ENCODE peak calls at places on chromosomes 3 and 15, in ten cellular contexts. Y is suprapubic skin; F is pancreas; O is RWPE2; B is heart right ventricle; S is lower lobe of right lung; N is A549; T is colonic mucosa; X is H9; Q is CD8-positive, alpha-beta T cell. L is an unnamed sample.
A peak's percentile ranks its signal among the peaks of the same experiment; 100 is the strongest.

GRCh38 chr3:55622733-55623132 is 135.6 kb upstream of the WNT5A start:
- DNase-seq in Y (no peak), F (no peak), O (no peak), B (no peak), S (no peak), N (no peak), T (no peak), X (no peak), Q (no peak), L (no peak)

GRCh38 chr3:128524374-128525299 is 31.6 kb upstream of the GATA2 start:
- DNase-seq in Y (no peak), F (no peak), O (no peak), B (no peak), S (no peak), N (no peak), T (no peak), X (peak; percentile 16), Q (no peak), L (no peak)

GRCh38 chr3:187858086-187858485 is 112.8 kb upstream of the BCL6 start:
- DNase-seq in Y (no peak), F (no peak), O (no peak), B (no peak), S (no peak), N (no peak), T (no peak), X (no peak), Q (no peak), L (peak; percentile 29)

GRCh38 chr3:194998948-194999347 is 272.0 kb downstream of the XXYLT1 start:
- DNase-seq in Y (peak; percentile 52), F (no peak), O (peak; percentile 10), B (no peak), S (no peak), N (no peak), T (no peak), X (no peak), Q (no peak), L (no peak)

GRCh38 chr3:72692959-72693518 is 155.2 kb downstream of the SHQ1 start:
- DNase-seq in Y (no peak), F (no peak), O (no peak), B (no peak), S (no peak), N (no peak), T (no peak), X (peak; percentile 38), Q (no peak), L (no peak)

GRCh38 chr15:85616549-85616948 is 178.2 kb downstream of the KLHL25 start:
- DNase-seq in Y (no peak), F (no peak), O (no peak), B (no peak), S (no peak), N (no peak), T (no peak), X (no peak), Q (no peak), L (no peak)

GRCh38 chr3:101632586-101632985 is 44.3 kb downstream of the ZBTB11 start:
- DNase-seq in Y (no peak), F (no peak), O (no peak), B (no peak), S (no peak), N (no peak), T (no peak), X (no peak), Q (no peak), L (no peak)

GRCh38 chr15:89385596-89386242 is 51.1 kb upstream of the POLG start:
- DNase-seq in Y (no peak), F (no peak), O (no peak), B (no peak), S (no peak), N (no peak), T (no peak), X (no peak), Q (no peak), L (no peak)

DNA sequence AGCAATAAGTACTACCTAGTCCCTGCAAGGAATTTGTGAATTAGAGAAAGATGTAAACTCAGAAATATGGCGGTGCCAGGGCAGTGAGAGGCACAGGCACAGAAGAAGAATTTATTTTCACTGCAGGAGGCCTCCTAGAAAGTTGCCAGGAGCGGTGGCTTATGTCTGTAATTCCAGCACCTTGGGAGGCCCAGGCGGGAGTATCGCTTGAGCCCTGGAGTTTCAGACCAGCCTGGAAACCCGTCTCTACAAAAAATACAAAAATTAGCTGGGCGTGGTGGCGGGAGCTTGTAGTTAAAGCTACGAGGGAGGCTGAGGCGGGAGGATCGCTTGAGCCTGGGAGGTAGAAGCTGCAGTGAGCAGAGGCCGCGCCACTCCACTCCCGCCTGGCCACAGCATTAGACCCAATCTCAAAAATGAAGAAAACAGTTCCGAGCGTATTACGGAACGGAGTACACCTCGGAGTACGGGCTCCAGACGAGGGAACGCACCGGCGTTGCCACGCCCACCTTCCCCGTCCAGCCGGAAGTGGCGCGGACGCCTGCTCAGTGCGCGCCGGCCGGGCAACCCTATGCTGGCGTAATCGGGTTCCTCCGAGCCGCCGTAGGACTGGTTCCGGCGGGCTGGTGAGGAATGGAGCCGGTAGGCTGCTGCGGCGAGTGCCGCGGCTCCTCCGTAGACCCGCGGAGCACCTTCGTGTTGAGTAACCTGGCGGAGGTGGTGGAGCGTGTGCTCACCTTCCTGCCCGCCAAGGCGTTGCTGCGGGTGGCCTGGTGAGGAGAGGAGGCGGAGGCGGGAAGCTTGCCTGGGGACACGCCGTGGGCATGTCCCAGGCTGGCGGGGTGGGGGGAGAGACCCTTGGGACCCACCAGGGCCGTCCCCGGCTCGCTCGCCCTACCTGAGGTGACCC is at the start of gene FBXO22:
- DNase-seq in Y (peak; percentile 94), F (peak; percentile 89), O (peak; percentile 97), B (peak; percentile 89), S (peak; percentile 96), N (peak; percentile 88), T (peak; percentile 93), X (peak; percentile 93), Q (peak; percentile 86), L (peak; percentile 95)
- TF ChIP-seq CTCF in Y (no peak), F (no peak), O (peak; percentile 4), B (no peak), S (no peak), N (no peak), T (no peak), X (no peak), Q (no peak), L (no peak)

GRCh38 chr3:15360786-15361493 is 28.6 kb upstream of the SH3BP5 start:
- DNase-seq in Y (no peak), F (no peak), O (no peak), B (no peak), S (no peak), N (no peak), T (no peak), X (no peak), Q (no peak), L (no peak)

GRCh38 chr3:15361494-15362214 is 29.3 kb upstream of the SH3BP5 start:
- DNase-seq in Y (no peak), F (no peak), O (no peak), B (no peak), S (no peak), N (no peak), T (no peak), X (peak; percentile 45), Q (no peak), L (no peak)

GRCh38 chr3:15354485-15354884 is 22.1 kb upstream of the SH3BP5 start:
- DNase-seq in Y (no peak), F (no peak), O (no peak), B (no peak), S (no peak), N (no peak), T (no peak), X (no peak), Q (no peak), L (no peak)

GRCh38 chr3:15356186-15356585 is 23.8 kb upstream of the SH3BP5 start:
- DNase-seq in Y (no peak), F (no peak), O (no peak), B (no peak), S (no peak), N (no peak), T (no peak), X (no peak), Q (no peak), L (no peak)

DNA sequence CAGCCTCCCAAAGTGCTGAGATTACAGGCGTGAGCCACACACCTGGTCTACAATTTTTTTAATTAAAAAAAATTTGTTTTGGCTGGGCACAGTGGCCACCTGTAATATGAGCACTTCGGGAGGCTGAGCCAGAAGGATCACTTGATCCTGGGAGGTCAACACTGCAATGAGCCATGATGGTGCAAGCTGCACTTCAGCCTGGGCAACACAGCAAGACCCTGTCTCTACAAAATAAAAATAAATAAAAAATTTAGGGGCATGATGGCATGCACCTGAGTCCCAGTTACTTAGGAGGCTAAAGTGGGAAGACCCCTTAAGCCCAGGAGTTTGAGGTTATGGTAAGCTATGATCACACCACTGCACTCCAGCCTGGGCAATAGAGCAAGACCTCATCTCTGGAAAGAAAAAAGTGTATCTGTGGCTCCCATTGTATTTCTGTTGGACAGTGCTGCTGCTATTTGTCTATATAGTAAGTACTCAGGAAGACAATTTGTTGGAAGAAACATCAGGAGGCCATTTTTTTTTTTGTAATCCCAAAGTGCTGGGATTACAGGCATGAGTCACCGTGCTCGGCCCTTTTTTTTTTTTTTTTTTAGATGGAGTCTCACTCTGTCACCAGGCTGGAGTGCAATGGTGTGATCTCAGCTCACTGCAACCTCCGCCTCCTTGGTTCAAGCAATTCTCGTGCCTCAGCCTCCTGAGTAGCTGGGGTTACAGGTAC is 27.5 kb upstream of the SH3BP5 start:
- DNase-seq in Y (no peak), F (no peak), O (no peak), B (no peak), S (no peak), N (no peak), T (no peak), X (no peak), Q (no peak), L (no peak)
- H3K4me1 ChIP-seq in Y (peaks cover 46% of the 10 kb centered on the region), F (no peaks in the 10 kb centered on the region), O (no peaks in the 10 kb centered on the region), B (no peaks in the 10 kb centered on the region), S (peaks cover 23% of the 10 kb centered on the region), N (peaks cover 4% of the 10 kb centered on the region), T (no peaks in the 10 kb centered on the region), X (no peaks in the 10 kb centered on the region), Q (peaks cover 14% of the 10 kb centered on the region), L (no peaks in the 10 kb centered on the region)

GRCh38 chr15:52726195-52726594 is 47.0 kb upstream of the ATOSA start:
- DNase-seq in Y (no peak), F (no peak), O (no peak), B (no peak), S (no peak), N (no peak), T (no peak), X (no peak), Q (no peak), L (no peak)

GRCh38 chr15:52730594-52730993 is 51.4 kb upstream of the ATOSA start:
- DNase-seq in Y (no peak), F (no peak), O (no peak), B (no peak), S (no peak), N (no peak), T (no peak), X (no peak), Q (no peak), L (no peak)

GRCh38 chr15:52730163-52730562 is 51.0 kb upstream of the ATOSA start:
- DNase-seq in Y (no peak), F (no peak), O (no peak), B (no peak), S (no peak), N (no peak), T (no peak), X (no peak), Q (peak; percentile 66), L (no peak)

GRCh38 chr15:52728899-52729298 is 49.7 kb upstream of the ATOSA start:
- DNase-seq in Y (no peak), F (no peak), O (no peak), B (no peak), S (no peak), N (no peak), T (no peak), X (no peak), Q (no peak), L (no peak)

DNA sequence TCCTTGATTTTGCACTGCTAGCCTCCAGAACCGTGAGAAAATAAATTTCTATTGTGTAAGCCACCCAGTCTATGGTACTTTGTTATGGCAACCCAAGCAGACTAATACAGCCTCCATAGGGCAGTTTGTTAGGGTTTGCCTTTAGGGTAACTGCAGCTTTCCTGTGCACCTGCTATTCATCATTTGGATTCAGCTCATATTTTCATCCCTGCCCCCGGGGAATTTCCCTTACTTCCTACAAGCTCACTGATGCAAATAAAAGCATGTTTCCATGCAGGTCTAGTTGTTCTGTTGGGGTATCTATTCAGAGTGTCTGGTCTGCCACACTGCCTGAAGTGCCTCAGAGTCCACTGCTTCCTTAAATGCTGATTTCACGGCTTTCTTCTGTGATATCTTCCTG is 48.6 kb upstream of the ATOSA start:
- DNase-seq in Y (no peak), F (no peak), O (no peak), B (no peak), S (no peak), N (no peak), T (no peak), X (no peak), Q (no peak), L (no peak)
- TF ChIP-seq CTCF in Y (no peak), F (no peak), O (no peak), B (no peak), S (no peak), N (no peak), T (no peak), X (no peak), Q (no peak), L (no peak)

GRCh38 chr15:77607894-77608261 is 24.8 kb downstream of the LINGO1 start:
- DNase-seq in Y (no peak), F (no peak), O (no peak), B (no peak), S (no peak), N (no peak), T (no peak), X (no peak), Q (no peak), L (no peak)

GRCh38 chr15:77606142-77607034 is 26.3 kb downstream of the LINGO1 start:
- DNase-seq in Y (no peak), F (no peak), O (no peak), B (no peak), S (no peak), N (no peak), T (peak; percentile 68), X (peak; percentile 49), Q (no peak), L (no peak)

GRCh38 chr15:77605582-77605981 is 27.1 kb downstream of the LINGO1 start:
- DNase-seq in Y (no peak), F (peak; percentile 26), O (no peak), B (no peak), S (no peak), N (no peak), T (no peak), X (no peak), Q (no peak), L (no peak)

GRCh38 chr15:77608774-77609173 is 23.9 kb downstream of the LINGO1 start:
- DNase-seq in Y (no peak), F (no peak), O (no peak), B (no peak), S (no peak), N (no peak), T (no peak), X (no peak), Q (no peak), L (no peak)

DNA sequence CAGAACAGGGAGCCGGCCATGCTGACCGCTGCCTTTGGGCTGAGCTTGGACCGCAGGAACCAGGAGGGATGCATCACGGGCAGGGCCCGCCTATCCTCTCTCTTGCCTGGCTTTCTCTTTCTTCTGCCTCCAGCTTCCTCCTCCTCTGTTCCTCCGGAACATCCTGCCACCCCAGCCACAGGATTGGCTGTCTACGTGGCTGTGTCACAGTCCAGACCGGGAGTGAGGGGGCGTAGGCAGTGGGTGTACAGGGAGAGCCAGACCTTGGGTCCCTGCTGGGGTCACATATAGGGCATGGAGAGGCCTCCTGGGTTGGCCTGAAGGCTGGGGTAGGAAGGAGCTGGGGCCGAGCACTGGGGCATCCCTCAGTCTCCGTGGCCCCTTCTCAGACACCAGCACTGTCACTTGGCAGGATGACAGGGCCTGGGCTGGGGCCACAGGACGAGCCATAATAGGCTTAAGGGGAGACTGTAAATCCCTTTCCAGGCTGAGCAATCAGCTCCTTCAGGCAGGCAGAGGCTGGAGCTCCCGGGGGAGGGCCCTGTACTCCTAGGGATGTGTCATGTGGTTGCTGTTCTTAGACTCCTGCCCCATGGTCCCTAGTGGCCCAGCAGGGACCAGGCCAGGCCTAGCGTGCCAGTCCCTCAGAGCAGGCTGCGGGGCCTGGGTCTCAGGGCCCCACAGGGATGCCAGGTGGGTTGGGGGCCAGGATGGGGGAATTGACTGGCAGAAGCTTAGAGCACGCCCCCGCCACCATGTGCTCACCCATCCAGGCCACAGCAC is 25.4 kb downstream of the LINGO1 start:
- DNase-seq in Y (no peak), F (no peak), O (no peak), B (no peak), S (no peak), N (no peak), T (no peak), X (no peak), Q (no peak), L (no peak)
- H3K4me1 ChIP-seq in Y (peaks cover 3% of the 10 kb centered on the region), F (no peaks in the 10 kb centered on the region), O (no peaks in the 10 kb centered on the region), B (peaks cover 5% of the 10 kb centered on the region), S (no peaks in the 10 kb centered on the region), N (peaks cover 8% of the 10 kb centered on the region), T (peaks cover 16% of the 10 kb centered on the region), X (peaks cover 2% of the 10 kb centered on the region), Q (peaks cover 5% of the 10 kb centered on the region), L (no peaks in the 10 kb centered on the region)

L was measured in psoas muscle.